ENCODE peak calls at places on chromosomes 13 and 19, in six cellular contexts. One of them, this sample, is unnamed.

GRCh38 chr13:109781384-109782065 is 4.9 kb downstream of the IRS2 start:
- DNase-seq in epithelial cell of esophagus: no peak
- DNase-seq in cardiac fibroblast: no peak
- DNase-seq in cardiac muscle cell: no peak
- DNase-seq in heart right ventricle: no peak
- DNase-seq in tibial nerve: no peak
- DNase-seq in this sample: peak; percentile 65

GRCh38 chr13:20973886-20974285 is 71.3 kb upstream of the XPO4 start:
- DNase-seq in epithelial cell of esophagus: no peak
- DNase-seq in cardiac fibroblast: no peak
- DNase-seq in cardiac muscle cell: no peak
- DNase-seq in heart right ventricle: no peak
- DNase-seq in tibial nerve: no peak
- DNase-seq in this sample: no peak

GRCh38 chr19:2121416-2122051 is 24.8 kb downstream of the IZUMO4 start:
- DNase-seq in epithelial cell of esophagus: no peak
- DNase-seq in cardiac fibroblast: no peak
- DNase-seq in cardiac muscle cell: no peak
- DNase-seq in heart right ventricle: no peak
- DNase-seq in tibial nerve: no peak
- DNase-seq in this sample: no peak

GRCh38 chr13:36819811-36820140 is 754 bp downstream of the RFXAP start:
- DNase-seq in epithelial cell of esophagus: peak; percentile 20
- DNase-seq in cardiac fibroblast: peak; percentile 38
- DNase-seq in cardiac muscle cell: peak; percentile 33
- DNase-seq in heart right ventricle: peak; percentile 10
- DNase-seq in tibial nerve: no peak
- DNase-seq in this sample: no peak

GRCh38 chr19:30482956-30483355 is 110.8 kb downstream of the ZNF536 start:
- DNase-seq in epithelial cell of esophagus: no peak
- DNase-seq in cardiac fibroblast: no peak
- DNase-seq in cardiac muscle cell: no peak
- DNase-seq in heart right ventricle: no peak
- DNase-seq in tibial nerve: no peak
- DNase-seq in this sample: no peak

GRCh38 chr13:51768976-51769375 is 35.0 kb downstream of the DHRS12 start:
- DNase-seq in epithelial cell of esophagus: no peak
- DNase-seq in cardiac fibroblast: no peak
- DNase-seq in cardiac muscle cell: no peak
- DNase-seq in heart right ventricle: no peak
- DNase-seq in tibial nerve: no peak
- DNase-seq in this sample: no peak

GRCh38 chr19:21569497-21569870 is 64.1 kb downstream of the ZNF429 start:
- DNase-seq in epithelial cell of esophagus: peak; percentile 6
- DNase-seq in cardiac fibroblast: peak; percentile 67
- DNase-seq in cardiac muscle cell: peak; percentile 69
- DNase-seq in heart right ventricle: no peak
- DNase-seq in tibial nerve: no peak
- DNase-seq in this sample: peak; percentile 66

GRCh38 chr19:5183616-5184015 is 157.0 kb downstream of the PTPRS start:
- DNase-seq in epithelial cell of esophagus: peak; percentile 55
- DNase-seq in cardiac fibroblast: no peak
- DNase-seq in cardiac muscle cell: no peak
- DNase-seq in heart right ventricle: no peak
- DNase-seq in tibial nerve: no peak
- DNase-seq in this sample: no peak

GRCh38 chr19:18298601-18299000 is 17.2 kb upstream of the JUND start:
- DNase-seq in epithelial cell of esophagus: no peak
- DNase-seq in cardiac fibroblast: no peak
- DNase-seq in cardiac muscle cell: no peak
- DNase-seq in heart right ventricle: no peak
- DNase-seq in tibial nerve: no peak
- DNase-seq in this sample: no peak

GRCh38 chr13:110310541-110311491 is 3.7 kb downstream of the COL4A2 start:
- DNase-seq in epithelial cell of esophagus: no peak
- DNase-seq in cardiac fibroblast: no peak
- DNase-seq in cardiac muscle cell: no peak
- DNase-seq in heart right ventricle: no peak
- DNase-seq in tibial nerve: no peak
- DNase-seq in this sample: no peak

GRCh38 chr13:114339779-114340534 is 25.7 kb downstream of the CHAMP1 start:
- DNase-seq in epithelial cell of esophagus: peak; percentile 51
- DNase-seq in cardiac fibroblast: peak; percentile 59
- DNase-seq in cardiac muscle cell: peak; percentile 59
- DNase-seq in heart right ventricle: no peak
- DNase-seq in tibial nerve: no peak
- DNase-seq in this sample: peak; percentile 66

GRCh38 chr13:28204690-28205443 is 66.5 kb downstream of the PAN3 start:
- DNase-seq in epithelial cell of esophagus: no peak
- DNase-seq in cardiac fibroblast: no peak
- DNase-seq in cardiac muscle cell: no peak
- DNase-seq in heart right ventricle: no peak
- DNase-seq in tibial nerve: no peak
- DNase-seq in this sample: no peak

GRCh38 chr13:106561551-106562170 is 6.3 kb downstream of the ARGLU1 start:
- DNase-seq in epithelial cell of esophagus: no peak
- DNase-seq in cardiac fibroblast: peak; percentile 38
- DNase-seq in cardiac muscle cell: peak; percentile 51
- DNase-seq in heart right ventricle: peak; percentile 52
- DNase-seq in tibial nerve: no peak
- DNase-seq in this sample: no peak

GRCh38 chr19:47663435-47663910 is 49.7 kb upstream of the EHD2 start:
- DNase-seq in epithelial cell of esophagus: peak; percentile 89
- DNase-seq in cardiac fibroblast: peak; percentile 95
- DNase-seq in cardiac muscle cell: peak; percentile 89
- DNase-seq in heart right ventricle: no peak
- DNase-seq in tibial nerve: no peak
- DNase-seq in this sample: no peak
- H3K4me3 ChIP-seq in epithelial cell of esophagus: no peak overlapping the region
- H3K4me3 ChIP-seq in cardiac fibroblast: no peak overlapping the region
- H3K4me3 ChIP-seq in cardiac muscle cell: no peak overlapping the region
- H3K4me3 ChIP-seq in heart right ventricle: no peak overlapping the region
- H3K4me3 ChIP-seq in tibial nerve: no peak overlapping the region
- H3K4me3 ChIP-seq in this sample: no peak overlapping the region

GRCh38 chr13:100734194-100734720 is 59.7 kb upstream of the TMTC4 start:
- DNase-seq in epithelial cell of esophagus: no peak
- DNase-seq in cardiac fibroblast: no peak
- DNase-seq in cardiac muscle cell: no peak
- DNase-seq in heart right ventricle: no peak
- DNase-seq in tibial nerve: no peak
- DNase-seq in this sample: no peak
- H3K4me3 ChIP-seq in epithelial cell of esophagus: no peak overlapping the region
- H3K4me3 ChIP-seq in cardiac fibroblast: no peak overlapping the region
- H3K4me3 ChIP-seq in cardiac muscle cell: no peak overlapping the region
- H3K4me3 ChIP-seq in heart right ventricle: no peak overlapping the region
- H3K4me3 ChIP-seq in tibial nerve: no peak overlapping the region
- H3K4me3 ChIP-seq in this sample: no peak overlapping the region

DNA sequence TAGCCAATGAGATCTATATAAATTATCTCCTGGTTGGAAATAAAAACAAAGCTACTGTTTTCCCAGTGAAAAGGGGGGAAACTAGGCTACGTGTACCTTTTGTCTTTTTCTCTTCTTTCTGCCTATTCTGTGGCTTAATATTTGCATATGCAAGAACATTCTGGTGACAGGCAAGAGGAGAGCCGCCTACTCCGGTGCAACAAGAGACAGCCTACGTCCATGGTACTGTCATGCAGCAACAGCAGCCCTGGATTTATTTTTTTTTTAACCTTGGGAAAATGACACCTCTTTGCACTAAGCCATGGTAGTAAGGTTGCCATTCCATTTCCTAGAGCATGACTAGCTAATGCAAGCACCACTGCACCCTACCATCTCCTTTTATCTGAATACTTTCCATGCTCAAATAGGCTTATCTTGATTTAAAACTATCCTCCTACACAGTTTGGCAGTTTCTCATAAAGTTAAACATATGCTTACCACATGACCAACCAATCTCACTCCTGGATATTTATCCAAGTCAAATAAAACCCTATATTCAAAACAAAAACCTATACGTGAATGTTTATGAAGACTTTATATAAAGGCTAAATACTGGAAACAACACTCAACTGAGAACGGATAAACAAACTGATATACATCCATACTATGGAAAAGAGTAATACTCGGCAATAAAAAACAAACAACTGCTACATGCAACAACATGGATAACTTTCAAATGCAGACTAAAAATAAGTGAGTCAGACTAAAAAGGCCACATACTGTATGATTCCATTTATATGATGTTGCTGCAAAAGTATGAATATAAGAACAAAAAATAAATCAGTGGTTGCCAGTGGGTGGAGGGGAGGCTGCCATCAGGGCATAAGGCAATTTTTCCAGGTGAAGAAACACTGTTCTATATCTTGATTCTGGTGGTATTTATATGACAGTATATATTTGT is 17.3 kb downstream of the NUFIP1 start:
- DNase-seq in epithelial cell of esophagus: no peak
- DNase-seq in cardiac fibroblast: no peak
- DNase-seq in cardiac muscle cell: no peak
- DNase-seq in heart right ventricle: no peak
- DNase-seq in tibial nerve: no peak
- DNase-seq in this sample: no peak
- H3K4me3 ChIP-seq in epithelial cell of esophagus: no peak overlapping the region
- H3K4me3 ChIP-seq in cardiac fibroblast: no peak overlapping the region
- H3K4me3 ChIP-seq in cardiac muscle cell: no peak overlapping the region
- H3K4me3 ChIP-seq in heart right ventricle: no peak overlapping the region
- H3K4me3 ChIP-seq in tibial nerve: no peak overlapping the region
- H3K4me3 ChIP-seq in this sample: no peak overlapping the region

GRCh38 chr19:29010276-29010675 is 202.7 kb downstream of the UQCRFS1 start:
- DNase-seq in epithelial cell of esophagus: no peak
- DNase-seq in cardiac fibroblast: no peak
- DNase-seq in cardiac muscle cell: no peak
- DNase-seq in heart right ventricle: no peak
- DNase-seq in tibial nerve: no peak
- DNase-seq in this sample: no peak
- H3K4me3 ChIP-seq in epithelial cell of esophagus: no peak overlapping the region
- H3K4me3 ChIP-seq in cardiac fibroblast: no peak overlapping the region
- H3K4me3 ChIP-seq in cardiac muscle cell: no peak overlapping the region
- H3K4me3 ChIP-seq in heart right ventricle: no peak overlapping the region
- H3K4me3 ChIP-seq in tibial nerve: no peak overlapping the region
- H3K4me3 ChIP-seq in this sample: no peak overlapping the region

GRCh38 chr19:49432141-49433073 is 7.2 kb downstream of the GFY start:
- DNase-seq in epithelial cell of esophagus: peak; percentile 41
- DNase-seq in cardiac fibroblast: no peak
- DNase-seq in cardiac muscle cell: no peak
- DNase-seq in heart right ventricle: no peak
- DNase-seq in tibial nerve: no peak
- DNase-seq in this sample: no peak
- H3K4me3 ChIP-seq in epithelial cell of esophagus: no peak overlapping the region
- H3K4me3 ChIP-seq in cardiac fibroblast: no peak overlapping the region
- H3K4me3 ChIP-seq in cardiac muscle cell: no peak overlapping the region
- H3K4me3 ChIP-seq in heart right ventricle: no peak overlapping the region
- H3K4me3 ChIP-seq in tibial nerve: no peak overlapping the region
- H3K4me3 ChIP-seq in this sample: no peak overlapping the region

DNA sequence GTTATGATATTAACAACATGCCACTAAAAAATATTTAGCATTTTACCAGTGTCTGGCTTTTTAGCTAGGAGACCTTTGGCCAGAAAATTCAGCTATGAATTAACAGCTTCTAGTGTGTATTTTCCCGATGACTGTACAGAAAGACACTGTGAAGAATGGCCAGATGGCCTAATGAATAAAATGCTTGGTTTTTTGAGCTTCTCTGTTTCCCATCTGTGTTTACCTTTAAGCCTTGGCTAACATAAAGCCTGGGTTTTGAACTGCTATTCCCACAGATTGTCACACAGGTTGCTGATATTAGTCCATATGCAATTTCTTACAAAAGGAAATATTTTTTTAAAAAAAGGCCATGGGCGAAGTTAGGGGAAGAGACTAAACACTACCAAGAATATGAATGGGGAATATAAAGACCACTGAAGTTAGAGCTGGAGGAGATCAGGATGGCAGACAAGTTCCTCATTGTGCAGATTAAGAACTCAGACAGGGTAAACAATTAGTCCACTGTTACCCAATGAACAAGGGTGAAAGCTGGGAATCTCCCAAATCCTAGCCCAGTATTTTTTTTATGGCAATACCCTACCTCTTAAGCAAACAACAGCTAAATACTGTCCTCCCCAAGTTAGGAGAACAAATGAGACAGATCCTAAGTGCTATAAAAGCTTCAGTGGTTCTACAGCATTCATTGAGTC is 95.1 kb downstream of the DCT start:
- DNase-seq in epithelial cell of esophagus: no peak
- DNase-seq in cardiac fibroblast: no peak
- DNase-seq in cardiac muscle cell: no peak
- DNase-seq in heart right ventricle: no peak
- DNase-seq in tibial nerve: no peak
- DNase-seq in this sample: no peak
- H3K4me3 ChIP-seq in epithelial cell of esophagus: no peak overlapping the region
- H3K4me3 ChIP-seq in cardiac fibroblast: no peak overlapping the region
- H3K4me3 ChIP-seq in cardiac muscle cell: no peak overlapping the region
- H3K4me3 ChIP-seq in heart right ventricle: no peak overlapping the region
- H3K4me3 ChIP-seq in tibial nerve: no peak overlapping the region
- H3K4me3 ChIP-seq in this sample: no peak overlapping the region

DNA sequence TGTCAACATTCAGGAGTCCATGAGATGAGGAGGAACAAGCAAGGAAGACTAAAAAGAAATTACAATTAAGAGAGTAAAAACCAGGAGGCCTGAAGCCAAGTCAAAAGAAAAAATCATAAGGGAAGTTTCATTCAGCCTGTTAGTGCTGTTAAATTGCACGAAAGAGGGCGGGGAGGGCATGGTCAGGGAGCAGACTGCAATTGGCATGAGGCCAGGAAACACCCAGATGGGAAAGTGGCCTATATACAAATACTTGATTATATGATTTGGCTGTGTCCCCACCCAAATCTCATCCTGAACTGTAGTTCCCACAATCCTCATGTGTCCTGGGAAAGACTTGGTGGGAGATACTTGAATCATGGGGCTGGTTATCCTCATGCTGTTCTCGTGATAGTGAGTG is 43.9 kb downstream of the TNFSF13B start:
- DNase-seq in epithelial cell of esophagus: peak; percentile 2
- DNase-seq in cardiac fibroblast: no peak
- DNase-seq in cardiac muscle cell: no peak
- DNase-seq in heart right ventricle: no peak
- DNase-seq in tibial nerve: no peak
- DNase-seq in this sample: no peak
- H3K4me3 ChIP-seq in epithelial cell of esophagus: no peak overlapping the region
- H3K4me3 ChIP-seq in cardiac fibroblast: no peak overlapping the region
- H3K4me3 ChIP-seq in cardiac muscle cell: no peak overlapping the region
- H3K4me3 ChIP-seq in heart right ventricle: no peak overlapping the region
- H3K4me3 ChIP-seq in tibial nerve: no peak overlapping the region
- H3K4me3 ChIP-seq in this sample: no peak overlapping the region

DNA sequence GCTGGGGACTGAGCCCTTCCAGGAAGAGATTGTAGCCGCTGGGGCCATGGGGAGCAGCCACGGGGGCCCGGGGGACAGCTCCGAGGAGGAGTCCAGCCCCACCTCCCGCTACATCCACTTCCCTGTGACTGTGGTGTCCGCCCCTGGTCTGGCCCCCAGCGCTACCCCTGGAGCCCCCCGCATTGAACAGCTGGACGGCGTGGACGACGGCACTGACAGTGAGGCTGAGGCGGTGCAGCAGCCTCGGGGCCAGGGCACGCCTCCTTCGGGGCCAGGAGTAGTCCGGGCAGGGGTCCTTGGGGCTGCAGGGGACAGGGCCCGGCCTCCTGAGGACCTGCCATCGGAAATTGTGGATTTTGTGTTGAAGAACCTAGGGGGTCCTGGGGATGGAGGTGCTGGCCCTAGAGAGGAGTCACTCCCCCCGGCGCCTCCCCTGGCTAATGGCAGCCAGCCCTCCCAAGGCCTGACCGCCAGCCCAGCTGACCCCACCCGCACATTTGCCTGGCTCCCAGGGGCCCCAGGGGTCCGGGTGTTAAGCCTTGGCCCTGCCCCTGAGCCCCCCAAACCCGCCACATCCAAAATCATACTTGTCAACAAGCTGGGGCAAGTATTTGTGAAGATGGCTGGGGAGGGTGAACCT is 9.6 kb downstream of the IGFLR1 start:
- DNase-seq in epithelial cell of esophagus: no peak
- DNase-seq in cardiac fibroblast: no peak
- DNase-seq in cardiac muscle cell: no peak
- DNase-seq in heart right ventricle: no peak
- DNase-seq in tibial nerve: no peak
- DNase-seq in this sample: no peak
- H3K4me3 ChIP-seq in epithelial cell of esophagus: no peak overlapping the region
- H3K4me3 ChIP-seq in cardiac fibroblast: no peak overlapping the region
- H3K4me3 ChIP-seq in cardiac muscle cell: no peak overlapping the region
- H3K4me3 ChIP-seq in heart right ventricle: no peak overlapping the region
- H3K4me3 ChIP-seq in tibial nerve: no peak overlapping the region
- H3K4me3 ChIP-seq in this sample: no peak overlapping the region

This sample was measured in right lobe of liver.